ENCODE peak calls at places on chromosome 9, in four cellular contexts. One of them, this sample, is unnamed.

GRCh38 chr9:69649566-69650260 is 22.5 kb downstream of the APBA1 start:
- DNase-seq in RCC 7860: no peak
- DNase-seq in nephron progenitor cell: no peak
- DNase-seq in astrocyte of the cerebellum: no peak
- DNase-seq in this sample: no peak

GRCh38 chr9:127876764-127877562 is 512 bp downstream of the AK1 start:
- DNase-seq in RCC 7860: no peak
- DNase-seq in nephron progenitor cell: no peak
- DNase-seq in astrocyte of the cerebellum: no peak
- DNase-seq in this sample: no peak

GRCh38 chr9:35905912-35906679 is at the start of gene HRCT1:
- DNase-seq in RCC 7860: peak
- DNase-seq in nephron progenitor cell: no peak
- DNase-seq in astrocyte of the cerebellum: peak
- DNase-seq in this sample: peak

GRCh38 chr9:82989949-82990348 is 73.0 kb downstream of the RASEF start:
- DNase-seq in RCC 7860: no peak
- DNase-seq in nephron progenitor cell: no peak
- DNase-seq in astrocyte of the cerebellum: no peak
- DNase-seq in this sample: no peak

GRCh38 chr9:38680827-38681226 is 39.1 kb downstream of the FAM240B start:
- DNase-seq in RCC 7860: no peak
- DNase-seq in nephron progenitor cell: no peak
- DNase-seq in astrocyte of the cerebellum: no peak
- DNase-seq in this sample: no peak

GRCh38 chr9:81683214-81683613 is 6.1 kb downstream of the TLE1 start:
- DNase-seq in RCC 7860: no peak
- DNase-seq in nephron progenitor cell: no peak
- DNase-seq in astrocyte of the cerebellum: no peak
- DNase-seq in this sample: no peak

GRCh38 chr9:89153618-89154017 is 25.0 kb downstream of the SHC3 start:
- DNase-seq in RCC 7860: peak
- DNase-seq in nephron progenitor cell: no peak
- DNase-seq in astrocyte of the cerebellum: no peak
- DNase-seq in this sample: no peak

GRCh38 chr9:127388037-127388855 is 8.7 kb upstream of the SLC2A8 start:
- DNase-seq in RCC 7860: peak
- DNase-seq in nephron progenitor cell: no peak
- DNase-seq in astrocyte of the cerebellum: peak
- DNase-seq in this sample: no peak

GRCh38 chr9:21549890-21550289 is 67.8 kb upstream of the IFNE start:
- DNase-seq in RCC 7860: no peak
- DNase-seq in nephron progenitor cell: no peak
- DNase-seq in astrocyte of the cerebellum: no peak
- DNase-seq in this sample: no peak

GRCh38 chr9:127578952-127579853 is 32.9 kb upstream of the STXBP1 start:
- DNase-seq in RCC 7860: peak
- DNase-seq in nephron progenitor cell: peak
- DNase-seq in astrocyte of the cerebellum: peak
- DNase-seq in this sample: peak

GRCh38 chr9:93259490-93260289 is 75.8 kb downstream of the WNK2 start:
- DNase-seq in RCC 7860: no peak
- DNase-seq in nephron progenitor cell: no peak
- DNase-seq in astrocyte of the cerebellum: no peak
- DNase-seq in this sample: peak

GRCh38 chr9:69894720-69895119 is 74.1 kb downstream of the CFAP95 start:
- DNase-seq in RCC 7860: no peak
- DNase-seq in nephron progenitor cell: no peak
- DNase-seq in astrocyte of the cerebellum: no peak
- DNase-seq in this sample: no peak

GRCh38 chr9:98410185-98410697 is 154.8 kb upstream of the TBC1D2 start:
- DNase-seq in RCC 7860: no peak
- DNase-seq in nephron progenitor cell: peak
- DNase-seq in astrocyte of the cerebellum: peak
- DNase-seq in this sample: no peak

GRCh38 chr9:134182554-134183219 is 18.3 kb upstream of the RNU6ATAC start:
- DNase-seq in RCC 7860: no peak
- DNase-seq in nephron progenitor cell: no peak
- DNase-seq in astrocyte of the cerebellum: no peak
- DNase-seq in this sample: no peak

GRCh38 chr9:110580850-110581249 is 1.3 kb upstream of the SVEP1 start:
- DNase-seq in RCC 7860: no peak
- DNase-seq in nephron progenitor cell: no peak
- DNase-seq in astrocyte of the cerebellum: no peak
- DNase-seq in this sample: no peak

GRCh38 chr9:18422296-18423036 is 51.5 kb upstream of the ADAMTSL1 start:
- DNase-seq in RCC 7860: no peak
- DNase-seq in nephron progenitor cell: no peak
- DNase-seq in astrocyte of the cerebellum: no peak
- DNase-seq in this sample: no peak

GRCh38 chr9:36992501-36993316 is 41.4 kb downstream of the PAX5 start:
- DNase-seq in RCC 7860: no peak
- DNase-seq in nephron progenitor cell: no peak
- DNase-seq in astrocyte of the cerebellum: no peak
- DNase-seq in this sample: no peak

GRCh38 chr9:37948417-37948980 is 44.6 kb upstream of the SLC25A51 start:
- DNase-seq in RCC 7860: no peak
- DNase-seq in nephron progenitor cell: no peak
- DNase-seq in astrocyte of the cerebellum: no peak
- DNase-seq in this sample: no peak

GRCh38 chr9:111949919-111950318 is 53.3 kb downstream of the UGCG start:
- DNase-seq in RCC 7860: peak
- DNase-seq in nephron progenitor cell: no peak
- DNase-seq in astrocyte of the cerebellum: no peak
- DNase-seq in this sample: no peak

GRCh38 chr9:20563917-20564316 is 58.4 kb downstream of the MLLT3 start:
- DNase-seq in RCC 7860: no peak
- DNase-seq in nephron progenitor cell: no peak
- DNase-seq in astrocyte of the cerebellum: no peak
- DNase-seq in this sample: no peak

GRCh38 chr9:131418143-131419028 is 24.5 kb downstream of the PRRC2B start:
- DNase-seq in RCC 7860: no peak
- DNase-seq in nephron progenitor cell: no peak
- DNase-seq in astrocyte of the cerebellum: no peak
- DNase-seq in this sample: no peak

GRCh38 chr9:109182940-109183798 is 16.1 kb upstream of the FRRS1L start:
- DNase-seq in RCC 7860: peak
- DNase-seq in nephron progenitor cell: peak
- DNase-seq in astrocyte of the cerebellum: no peak
- DNase-seq in this sample: no peak

GRCh38 chr9:116550728-116551436 is 136.2 kb upstream of the TRIM32 start:
- DNase-seq in RCC 7860: peak
- DNase-seq in nephron progenitor cell: no peak
- DNase-seq in astrocyte of the cerebellum: no peak
- DNase-seq in this sample: no peak